ENCODE peak calls at places on chromosomes 7 and 10, in five cellular contexts. One of them, this sample, is unnamed.

GRCh38 chr7:20596653-20597052 is 18.8 kb upstream of the ABCB5 start:
- DNase-seq in colonic mucosa: no peak
- DNase-seq in lower leg skin: no peak
- DNase-seq in OCI-LY7: no peak
- DNase-seq in esophagus squamous epithelium: no peak
- DNase-seq in this sample: peak

GRCh38 chr10:44386546-44387052 is 1.7 kb upstream of the CXCL12 start:
- DNase-seq in lower leg skin: peak
- DNase-seq in OCI-LY7: peak
- DNase-seq in esophagus squamous epithelium: no peak
- DNase-seq in colonic mucosa: peak
- DNase-seq in this sample: peak

GRCh38 chr7:138752568-138753518 is 45.0 kb upstream of the TMEM213 start:
- DNase-seq in colonic mucosa: peak
- DNase-seq in lower leg skin: peak
- DNase-seq in esophagus squamous epithelium: no peak
- DNase-seq in OCI-LY7: peak
- DNase-seq in this sample: no peak

GRCh38 chr10:101818119-101818957 is at the start of gene OGA:
- DNase-seq in OCI-LY7: peak
- DNase-seq in lower leg skin: peak
- DNase-seq in colonic mucosa: peak
- DNase-seq in esophagus squamous epithelium: peak
- DNase-seq in this sample: peak

GRCh38 chr10:42488416-42488815 is 150.0 kb downstream of the ZNF33B start:
- DNase-seq in lower leg skin: no peak
- DNase-seq in colonic mucosa: no peak
- DNase-seq in esophagus squamous epithelium: no peak
- DNase-seq in OCI-LY7: no peak
- DNase-seq in this sample: peak

GRCh38 chr7:112937651-112938390 is 147.6 kb upstream of the TMEM168 start:
- DNase-seq in colonic mucosa: no peak
- DNase-seq in OCI-LY7: no peak
- DNase-seq in lower leg skin: no peak
- DNase-seq in esophagus squamous epithelium: no peak
- DNase-seq in this sample: peak

GRCh38 chr7:23710000-23710399 is at the start of gene STK31:
- DNase-seq in colonic mucosa: no peak
- DNase-seq in esophagus squamous epithelium: no peak
- DNase-seq in OCI-LY7: no peak
- DNase-seq in lower leg skin: no peak
- DNase-seq in this sample: no peak

GRCh38 chr10:71573562-71574300 is 145.8 kb downstream of the C10orf105 start:
- DNase-seq in colonic mucosa: no peak
- DNase-seq in esophagus squamous epithelium: no peak
- DNase-seq in OCI-LY7: no peak
- DNase-seq in lower leg skin: no peak
- DNase-seq in this sample: no peak

GRCh38 chr7:34759477-34760125 is 101.6 kb downstream of the NPSR1 start:
- DNase-seq in OCI-LY7: peak
- DNase-seq in esophagus squamous epithelium: no peak
- DNase-seq in colonic mucosa: no peak
- DNase-seq in lower leg skin: no peak
- DNase-seq in this sample: peak

GRCh38 chr7:25656581-25657026 is 428.3 kb upstream of the NPVF start:
- DNase-seq in lower leg skin: no peak
- DNase-seq in colonic mucosa: no peak
- DNase-seq in esophagus squamous epithelium: no peak
- DNase-seq in OCI-LY7: no peak
- DNase-seq in this sample: peak

GRCh38 chr7:151244871-151245346 is 3.6 kb downstream of the SMARCD3 start:
- DNase-seq in lower leg skin: peak
- DNase-seq in colonic mucosa: no peak
- DNase-seq in esophagus squamous epithelium: no peak
- DNase-seq in OCI-LY7: no peak
- DNase-seq in this sample: no peak

GRCh38 chr7:51121945-51122425 is 194.6 kb downstream of the COBL start:
- DNase-seq in esophagus squamous epithelium: no peak
- DNase-seq in lower leg skin: no peak
- DNase-seq in colonic mucosa: no peak
- DNase-seq in OCI-LY7: peak
- DNase-seq in this sample: no peak

GRCh38 chr7:7276151-7276550 is 93.8 kb downstream of the C1GALT1 start:
- DNase-seq in OCI-LY7: no peak
- DNase-seq in lower leg skin: no peak
- DNase-seq in colonic mucosa: no peak
- DNase-seq in esophagus squamous epithelium: no peak
- DNase-seq in this sample: peak

DNA sequence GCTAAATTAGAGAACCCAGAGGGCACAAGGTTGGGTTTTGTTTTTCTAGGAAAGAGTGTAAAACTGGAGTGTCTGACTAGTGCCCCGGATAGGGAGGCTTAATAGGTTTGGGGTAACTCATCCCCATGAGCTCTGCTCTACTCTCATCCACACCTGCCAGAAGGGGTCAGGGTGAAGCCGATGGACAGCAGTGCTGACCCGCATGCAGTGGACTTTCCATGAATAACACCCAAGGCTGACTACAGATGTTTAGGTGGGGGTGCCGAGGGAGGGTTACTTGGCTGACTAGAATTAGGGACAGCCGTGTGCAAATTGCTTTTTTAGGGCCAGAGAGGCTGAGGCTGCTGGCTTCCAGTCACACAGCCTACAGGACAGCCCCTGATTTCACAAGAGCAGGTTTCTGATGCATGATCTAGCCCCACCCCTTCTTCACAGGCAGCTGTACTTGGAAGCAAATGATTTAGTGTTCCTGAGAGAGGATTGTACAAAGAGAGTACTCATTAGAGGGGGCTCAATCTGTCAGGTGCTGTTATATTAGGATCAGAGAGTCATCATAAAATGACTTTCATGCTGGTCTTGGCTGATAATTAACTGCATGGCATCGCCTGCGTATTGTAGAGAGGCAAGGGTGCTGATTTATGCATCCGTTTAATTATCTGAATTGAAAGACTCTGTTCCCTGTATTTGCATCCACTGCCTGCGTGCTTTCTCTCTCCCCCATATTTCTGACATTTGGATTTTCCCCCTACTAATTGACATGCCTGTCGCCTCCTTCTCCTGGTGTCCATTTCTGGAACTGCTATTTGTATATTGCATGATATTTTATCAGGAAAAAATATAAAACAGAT is 9.5 kb downstream of the INHBA start:
- DNase-seq in lower leg skin: no peak
- DNase-seq in colonic mucosa: no peak
- DNase-seq in esophagus squamous epithelium: no peak
- DNase-seq in OCI-LY7: no peak
- DNase-seq in this sample: peak
- H3K4me3 ChIP-seq in lower leg skin: no peak
- H3K4me3 ChIP-seq in colonic mucosa: no peak
- H3K4me3 ChIP-seq in esophagus squamous epithelium: no peak
- H3K4me3 ChIP-seq in OCI-LY7: no peak
- H3K4me3 ChIP-seq in this sample: no peak

GRCh38 chr7:68537228-68538071 is 1060.8 kb upstream of the AUTS2 start:
- DNase-seq in esophagus squamous epithelium: no peak
- DNase-seq in OCI-LY7: no peak
- DNase-seq in colonic mucosa: no peak
- DNase-seq in lower leg skin: no peak
- DNase-seq in this sample: no peak
- TF ChIP-seq CTCF in esophagus squamous epithelium: no peak
- TF ChIP-seq CTCF in OCI-LY7: no peak
- TF ChIP-seq CTCF in colonic mucosa: no peak
- TF ChIP-seq CTCF in lower leg skin: no peak
- TF ChIP-seq CTCF in this sample: no peak

GRCh38 chr7:158458096-158458495 is 129.5 kb downstream of the PTPRN2 start:
- DNase-seq in OCI-LY7: no peak
- DNase-seq in colonic mucosa: no peak
- DNase-seq in lower leg skin: peak
- DNase-seq in esophagus squamous epithelium: no peak
- DNase-seq in this sample: no peak
- H3K4me3 ChIP-seq in OCI-LY7: no peak
- H3K4me3 ChIP-seq in colonic mucosa: no peak
- H3K4me3 ChIP-seq in lower leg skin: no peak
- H3K4me3 ChIP-seq in esophagus squamous epithelium: no peak
- H3K4me3 ChIP-seq in this sample: no peak

GRCh38 chr7:87474533-87475358 is 734 bp downstream of the ABCB4 start:
- DNase-seq in lower leg skin: no peak
- DNase-seq in OCI-LY7: peak
- DNase-seq in colonic mucosa: peak
- DNase-seq in esophagus squamous epithelium: no peak
- DNase-seq in this sample: peak

GRCh38 chr7:87474046-87474445 is 1.4 kb downstream of the ABCB4 start:
- DNase-seq in colonic mucosa: no peak
- DNase-seq in lower leg skin: no peak
- DNase-seq in esophagus squamous epithelium: no peak
- DNase-seq in OCI-LY7: no peak
- DNase-seq in this sample: peak

GRCh38 chr7:87475359-87476178 is at the start of gene ABCB4:
- DNase-seq in OCI-LY7: no peak
- DNase-seq in lower leg skin: no peak
- DNase-seq in colonic mucosa: no peak
- DNase-seq in esophagus squamous epithelium: no peak
- DNase-seq in this sample: no peak

GRCh38 chr7:87473192-87473591 is 2.3 kb downstream of the ABCB4 start:
- DNase-seq in lower leg skin: no peak
- DNase-seq in esophagus squamous epithelium: no peak
- DNase-seq in colonic mucosa: no peak
- DNase-seq in OCI-LY7: no peak
- DNase-seq in this sample: no peak

DNA sequence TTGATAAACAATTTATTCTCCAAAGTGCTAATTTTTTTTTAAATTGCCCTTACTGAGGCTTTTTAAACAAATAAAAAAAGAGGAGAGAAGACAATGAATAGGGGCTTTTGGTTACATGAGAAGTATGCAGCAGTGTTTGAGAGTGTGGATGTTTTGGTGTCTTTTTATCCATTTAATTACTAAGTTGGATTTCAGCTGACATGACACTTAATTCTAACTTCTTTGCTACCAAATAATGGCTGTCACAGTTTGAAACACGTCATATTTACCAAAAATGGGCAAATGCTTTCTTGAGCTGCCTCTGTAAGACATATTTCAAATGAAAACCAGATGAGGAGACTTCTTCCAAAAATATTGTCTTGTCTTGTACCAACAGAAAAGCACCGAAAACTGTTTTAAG is 4.0 kb downstream of the ABCB4 start:
- DNase-seq in colonic mucosa: no peak
- DNase-seq in lower leg skin: no peak
- DNase-seq in OCI-LY7: no peak
- DNase-seq in esophagus squamous epithelium: no peak
- DNase-seq in this sample: no peak
- TF ChIP-seq CTCF in colonic mucosa: no peak
- TF ChIP-seq CTCF in lower leg skin: no peak
- TF ChIP-seq CTCF in OCI-LY7: no peak
- TF ChIP-seq CTCF in esophagus squamous epithelium: no peak
- TF ChIP-seq CTCF in this sample: no peak

DNA sequence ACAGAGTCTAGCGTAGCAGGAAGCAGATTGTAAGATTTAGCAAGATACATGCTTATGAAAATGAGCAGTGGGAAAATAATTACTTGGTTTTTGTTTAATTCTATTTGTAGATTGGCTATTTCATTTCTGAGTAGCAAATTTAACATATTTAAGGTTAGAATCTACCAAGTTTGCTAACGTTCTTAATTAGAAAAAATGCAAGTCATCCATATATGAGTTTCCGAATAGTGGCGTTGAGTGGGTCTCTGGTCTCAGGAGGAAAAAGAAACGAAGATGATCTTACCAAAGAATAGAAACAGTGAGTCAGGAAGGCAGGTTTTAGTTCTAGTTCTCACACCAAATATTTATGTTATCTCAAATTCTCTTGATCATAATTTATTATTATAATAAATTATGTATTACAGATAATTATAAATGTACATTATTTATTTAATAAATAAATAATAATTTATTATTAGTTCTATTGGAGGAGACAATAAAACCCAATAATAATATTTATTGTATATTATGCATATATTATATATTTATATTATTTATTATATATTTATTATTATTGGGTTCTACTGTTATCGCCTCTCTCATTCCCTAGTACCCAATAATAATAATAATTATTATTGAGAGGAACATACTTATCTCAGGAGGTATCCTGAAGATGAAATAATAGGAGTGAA is 194.3 kb upstream of the PITRM1 start:
- DNase-seq in OCI-LY7: no peak
- DNase-seq in lower leg skin: no peak
- DNase-seq in esophagus squamous epithelium: no peak
- DNase-seq in colonic mucosa: no peak
- DNase-seq in this sample: no peak
- H3K4me3 ChIP-seq in OCI-LY7: no peak
- H3K4me3 ChIP-seq in lower leg skin: no peak
- H3K4me3 ChIP-seq in esophagus squamous epithelium: no peak
- H3K4me3 ChIP-seq in colonic mucosa: no peak
- H3K4me3 ChIP-seq in this sample: no peak

DNA sequence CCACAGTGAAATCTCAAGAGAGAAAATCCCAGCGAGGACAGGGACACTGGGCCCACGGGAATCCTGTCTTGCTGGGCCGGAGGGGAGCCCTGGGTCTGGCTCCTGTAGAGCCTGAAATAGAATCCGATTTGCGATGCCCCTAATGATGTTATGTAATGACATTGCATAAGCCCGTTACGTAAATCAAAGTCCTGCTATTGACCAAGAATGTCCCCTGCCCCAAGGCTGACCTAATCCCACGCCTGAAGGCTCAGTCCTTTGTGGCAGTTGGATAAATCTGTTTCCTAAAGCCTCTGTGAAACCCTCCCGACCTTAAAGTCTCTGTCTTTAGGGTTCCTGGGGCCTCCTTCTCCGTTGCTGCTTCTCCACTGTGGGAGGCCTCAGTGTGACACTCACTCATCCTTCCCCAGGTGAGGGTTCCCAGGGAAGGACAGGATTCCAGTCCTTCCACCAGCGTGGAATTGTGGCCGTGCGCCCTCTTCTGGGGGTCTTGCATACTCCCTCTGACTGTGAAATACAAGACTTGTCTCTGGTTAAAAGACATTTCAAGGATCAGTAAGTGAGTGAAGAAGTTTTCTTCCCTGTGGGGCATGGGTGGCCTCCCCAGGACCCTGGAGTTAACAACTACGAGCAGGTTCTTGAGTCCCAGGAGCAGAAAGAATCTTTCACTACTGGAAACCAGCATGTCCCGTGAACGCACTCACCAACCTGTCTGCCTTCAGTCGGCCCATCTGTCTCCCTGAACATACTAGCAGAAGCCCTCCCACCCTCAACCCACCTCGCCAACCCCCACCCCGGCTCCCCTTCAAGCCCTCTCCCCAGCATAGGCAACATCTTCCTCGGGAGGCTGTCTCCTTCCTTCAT is 19.8 kb downstream of the ZNF467 start:
- DNase-seq in lower leg skin: peak
- DNase-seq in colonic mucosa: peak
- DNase-seq in OCI-LY7: no peak
- DNase-seq in esophagus squamous epithelium: no peak
- DNase-seq in this sample: peak
- TF ChIP-seq CTCF in lower leg skin: no peak
- TF ChIP-seq CTCF in colonic mucosa: peak
- TF ChIP-seq CTCF in OCI-LY7: peak
- TF ChIP-seq CTCF in esophagus squamous epithelium: peak
- TF ChIP-seq CTCF in this sample: peak

This sample was measured in fibroblast of the aortic adventitia.